ENCODE peak calls at places on chromosomes 13 and 19, in eight cellular contexts. D, Q, U, F, K, L, X and C are unnamed samples.

GRCh38 chr13:70253411-70253810 is 145.2 kb upstream of the KLHL1 start:
- DNase-seq in Q (no peak), F (no peak), X (no peak), K (no peak), U (no peak), D (no peak), L (peak; percentile 93), C (no peak)

GRCh38 chr19:44653977-44654784 is 10.5 kb downstream of the PVR start:
- DNase-seq in K (peak; percentile 58), D (peak; percentile 48), F (peak; percentile 78), L (peak; percentile 56), Q (peak; percentile 66), U (peak; percentile 60), X (peak; percentile 90), C (peak; percentile 91)

GRCh38 chr13:20043207-20043925 is 84.8 kb downstream of the ZMYM2 start:
- DNase-seq in Q (no peak), U (no peak), X (no peak), K (no peak), L (no peak), F (no peak), D (no peak), C (no peak)

GRCh38 chr19:31096047-31096446 is 253.2 kb downstream of the TSHZ3 start:
- DNase-seq in Q (no peak), F (no peak), X (no peak), L (no peak), D (no peak), U (no peak), K (no peak), C (no peak)

GRCh38 chr13:52686381-52686780 is 33.7 kb downstream of the SUGT1 start:
- DNase-seq in F (no peak), D (no peak), K (no peak), Q (no peak), L (no peak), X (no peak), U (peak; percentile 17), C (no peak)

GRCh38 chr19:35045667-35046300 is 4.3 kb downstream of the HPN start:
- DNase-seq in D (no peak), Q (peak; percentile 36), L (no peak), K (peak; percentile 32), X (peak; percentile 67), U (peak; percentile 54), F (no peak), C (no peak)

GRCh38 chr13:46552888-46553520 is at the start of gene LRCH1:
- DNase-seq in K (peak; percentile 87), L (peak; percentile 61), U (peak; percentile 91), X (peak; percentile 96), D (peak; percentile 96), F (peak; percentile 94), Q (peak; percentile 86), C (peak; percentile 80)

GRCh38 chr19:18743281-18743825 is 47.8 kb downstream of the COMP start:
- DNase-seq in U (no peak), Q (no peak), F (no peak), K (peak; percentile 64), D (peak; percentile 92), X (no peak), L (peak; percentile 17), C (no peak)

GRCh38 chr19:39236527-39236926 is 8.3 kb downstream of the IFNL3 start:
- DNase-seq in Q (no peak), D (no peak), U (no peak), F (no peak), L (no peak), K (no peak), X (no peak), C (no peak)

GRCh38 chr19:40559394-40559793 is 17.3 kb upstream of the SHKBP1 start:
- DNase-seq in U (no peak), D (no peak), Q (no peak), K (no peak), X (no peak), F (no peak), L (no peak), C (no peak)

GRCh38 chr13:20360041-20360491 is 127.9 kb upstream of the GJB6 start:
- DNase-seq in U (peak; percentile 42), F (no peak), X (no peak), D (no peak), K (peak; percentile 48), Q (no peak), L (peak; percentile 85), C (no peak)

GRCh38 chr19:45615795-45616708 is 14.0 kb upstream of the GPR4 start:
- DNase-seq in U (peak; percentile 90), X (peak; percentile 96), F (peak; percentile 80), L (peak; percentile 75), Q (peak; percentile 98), D (peak; percentile 99), K (peak; percentile 92), C (peak; percentile 82)

GRCh38 chr13:21420706-21421105 is 38.4 kb downstream of the ZDHHC20 start:
- DNase-seq in K (peak; percentile 32), X (no peak), Q (no peak), F (no peak), L (peak; percentile 29), D (no peak), U (peak; percentile 49), C (no peak)

GRCh38 chr19:591099-591958 is 1.6 kb downstream of the HCN2 start:
- DNase-seq in L (no peak), Q (peak; percentile 68), K (no peak), D (no peak), F (no peak), U (no peak), X (no peak), C (peak; percentile 37)

GRCh38 chr13:114101831-114102520 is 30.4 kb downstream of the RASA3 start:
- DNase-seq in L (no peak), U (no peak), Q (no peak), X (no peak), K (no peak), D (no peak), F (peak; percentile 53), C (no peak)

GRCh38 chr19:16330811-16331690 is 6.4 kb downstream of the KLF2 start:
- DNase-seq in F (no peak), L (no peak), K (peak; percentile 58), Q (no peak), D (no peak), U (peak; percentile 35), X (no peak), C (no peak)

GRCh38 chr13:29397265-29397664 is 198.2 kb downstream of the SLC7A1 start:
- DNase-seq in K (no peak), L (no peak), X (no peak), D (no peak), U (no peak), F (no peak), Q (no peak), C (peak; percentile 1)
- TF ChIP-seq CTCF in K (no peak), L (no peak), X (no peak), D (peak; percentile 35), U (peak; percentile 10), F (no peak), Q (no peak), C (no peak)

DNA sequence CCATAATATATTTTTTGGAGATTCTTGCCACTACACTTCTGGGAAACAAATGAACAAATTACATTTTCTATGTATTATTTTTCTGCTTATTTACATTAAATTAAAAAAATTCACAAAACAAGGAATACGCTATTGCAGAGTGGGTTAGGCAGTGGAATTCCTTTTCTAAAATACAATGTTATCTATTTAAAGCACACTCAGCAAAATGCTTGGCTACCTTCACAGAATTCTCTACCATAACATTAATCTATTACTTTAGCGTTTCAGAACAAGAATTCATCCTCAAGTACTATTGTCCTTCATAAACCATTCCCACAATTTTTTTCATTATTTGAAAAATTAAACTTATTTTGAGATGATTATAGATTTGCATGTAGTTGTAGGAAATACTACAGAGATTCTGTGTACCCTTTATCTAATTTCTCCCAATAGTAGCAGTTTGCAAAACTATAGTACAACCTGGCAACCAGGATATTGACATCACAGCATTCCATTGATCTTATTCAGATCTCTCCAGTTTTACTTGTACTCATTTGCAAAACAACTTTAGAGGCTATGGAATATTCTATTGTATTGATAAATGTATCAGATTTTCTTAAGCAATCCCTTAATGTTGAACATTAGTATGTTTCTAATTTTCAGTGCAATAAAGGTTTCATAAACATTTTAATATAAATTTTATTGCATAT is 120.9 kb downstream of the DLEU7 start:
- DNase-seq in F (no peak), U (peak; percentile 43), K (no peak), L (peak; percentile 68), X (no peak), Q (no peak), D (no peak), C (no peak)
- TF ChIP-seq CTCF in F (no peak), U (no peak), K (no peak), L (no peak), X (no peak), Q (no peak), D (no peak), C (no peak)

GRCh38 chr19:49469828-49470614 is 4.0 kb upstream of the FLT3LG start:
- DNase-seq in K (no peak), F (no peak), D (no peak), L (no peak), X (peak; percentile 96), U (no peak), Q (no peak), C (no peak)
- TF ChIP-seq CTCF in K (no peak), F (peak; percentile 6), D (peak; percentile 21), L (peak; percentile 13), X (peak; percentile 83), U (peak; percentile 12), Q (no peak), C (no peak)

GRCh38 chr13:104436555-104436954 is 1370.3 kb upstream of the SLC10A2 start:
- DNase-seq in Q (no peak), L (no peak), U (no peak), D (no peak), F (no peak), X (no peak), K (no peak), C (no peak)

GRCh38 chr13:104426435-104426834 is 1360.2 kb upstream of the SLC10A2 start:
- DNase-seq in K (no peak), U (no peak), F (no peak), D (no peak), L (no peak), X (no peak), Q (no peak), C (no peak)

DNA sequence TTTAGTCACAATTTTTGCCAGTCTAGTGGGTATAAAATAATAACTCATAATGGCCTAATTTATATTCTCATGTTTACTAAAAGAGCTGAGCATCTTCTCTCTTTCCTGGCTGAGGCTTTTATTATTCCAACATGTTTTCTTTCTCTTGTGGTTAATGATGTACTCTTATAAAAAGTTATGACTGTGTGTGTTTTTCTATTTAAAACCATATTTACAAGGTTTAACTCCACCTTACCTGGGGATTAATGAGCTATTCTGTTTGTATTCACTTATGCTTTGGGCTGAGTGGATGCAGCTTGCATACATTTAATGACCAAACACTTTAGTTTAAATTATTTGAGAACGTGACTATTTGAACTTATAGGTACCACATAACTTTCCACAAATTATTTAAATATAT is 1365.7 kb upstream of the SLC10A2 start:
- DNase-seq in D (no peak), U (no peak), L (no peak), F (no peak), K (no peak), X (no peak), Q (no peak), C (no peak)
- TF ChIP-seq CTCF in D (no peak), U (no peak), L (no peak), F (no peak), K (no peak), X (no peak), Q (no peak), C (no peak)

GRCh38 chr13:44651209-44651608 is 75.1 kb upstream of the TSC22D1 start:
- DNase-seq in X (no peak), D (no peak), F (no peak), L (no peak), Q (no peak), U (peak; percentile 13), K (no peak), C (no peak)
- TF ChIP-seq CTCF in X (no peak), D (no peak), F (no peak), L (no peak), Q (peak; percentile 19), U (no peak), K (peak; percentile 12), C (no peak)

GRCh38 chr19:49817964-49818690 is at the start of gene MED25:
- DNase-seq in L (peak; percentile 71), D (peak; percentile 92), K (peak; percentile 87), F (peak; percentile 92), U (peak; percentile 92), X (peak; percentile 91), Q (peak; percentile 88), C (peak; percentile 91)
- TF ChIP-seq CTCF in L (peak; percentile 20), D (no peak), K (no peak), F (peak; percentile 33), U (no peak), X (no peak), Q (no peak), C (no peak)